ENCODE peak calls at places on chromosomes 5 and 9, in eight cellular contexts. Q, W, S, O, R, M, X and U are unnamed samples. For H3K4me1, the result is how much of the 10 kb centered on the place peaks cover.

GRCh38 chr5:153752890-153753289 is 262.4 kb downstream of the GRIA1 start:
- DNase-seq in X (no peak), W (no peak), S (no peak), M (peak), R (no peak), O (no peak), Q (no peak), U (no peak)

GRCh38 chr5:38453921-38454320 is 102.5 kb downstream of the LIFR start:
- DNase-seq in X (no peak), O (no peak), S (no peak), R (no peak), W (no peak), M (no peak), Q (no peak), U (no peak)

GRCh38 chr9:124835026-124835501 is 18.2 kb upstream of the WDR38 start:
- DNase-seq in X (no peak), R (peak), O (peak), S (no peak), W (no peak), Q (no peak), M (peak), U (no peak)

GRCh38 chr5:99059685-99060084 is 130.9 kb upstream of the CHD1 start:
- DNase-seq in O (no peak), R (no peak), X (peak), Q (no peak), W (no peak), M (no peak), S (no peak), U (no peak)

GRCh38 chr5:10091701-10092100 is 158.0 kb downstream of the ATPSCKMT start:
- DNase-seq in X (no peak), O (no peak), M (no peak), R (no peak), Q (no peak), S (no peak), W (no peak), U (no peak)

GRCh38 chr5:73095564-73096238 is 24.7 kb upstream of the TMEM171 start:
- DNase-seq in R (no peak), X (no peak), M (no peak), Q (no peak), O (no peak), S (no peak), W (peak), U (no peak)

GRCh38 chr9:82993856-82994605 is 68.9 kb downstream of the RASEF start:
- DNase-seq in S (no peak), W (no peak), O (no peak), X (no peak), M (no peak), R (no peak), Q (no peak), U (no peak)

GRCh38 chr9:94821098-94821930 is 94.8 kb downstream of the AOPEP start:
- DNase-seq in S (no peak), Q (no peak), M (no peak), R (no peak), W (no peak), O (no peak), X (peak), U (no peak)

GRCh38 chr9:96523429-96523828 is 73.5 kb downstream of the HABP4 start:
- DNase-seq in Q (peak), W (no peak), S (no peak), O (peak), M (peak), R (no peak), X (no peak), U (no peak)

GRCh38 chr5:154779105-154779504 is 23.9 kb downstream of the LARP1 start:
- DNase-seq in W (no peak), M (peak), R (peak), S (no peak), Q (no peak), X (no peak), O (no peak), U (no peak)

GRCh38 chr5:151706906-151707305 is 20.2 kb upstream of the SPARC start:
- DNase-seq in M (no peak), R (peak), W (no peak), X (no peak), O (no peak), S (no peak), Q (no peak), U (no peak)

GRCh38 chr5:143968071-143968878 is 156.3 kb downstream of the HMHB1 start:
- DNase-seq in M (peak), W (no peak), X (peak), Q (no peak), S (no peak), O (no peak), R (peak), U (no peak)

GRCh38 chr5:7494446-7495132 is 98.7 kb downstream of the ADCY2 start:
- DNase-seq in W (no peak), S (no peak), M (no peak), Q (no peak), O (no peak), X (no peak), R (no peak), U (no peak)

GRCh38 chr5:171420429-171421231 is 1.2 kb downstream of the FGF18 start:
- DNase-seq in R (peak), X (no peak), O (peak), S (peak), W (no peak), M (peak), Q (peak), U (no peak)

GRCh38 chr5:42423285-42424152 is at the start of gene GHR:
- DNase-seq in R (peak), M (peak), Q (peak), X (no peak), S (peak), O (peak), W (no peak), U (peak)

GRCh38 chr5:317086-317811 is 4.3 kb upstream of the AHRR start:
- DNase-seq in Q (no peak), R (peak), W (no peak), O (no peak), M (peak), X (peak), S (peak), U (peak)

GRCh38 chr9:75889577-75889976 is 896 bp upstream of the PCSK5 start:
- DNase-seq in W (peak), X (no peak), S (no peak), R (no peak), Q (no peak), M (no peak), O (no peak), U (no peak)

GRCh38 chr5:98556707-98557106 is 216.8 kb upstream of the RGMB start:
- DNase-seq in R (peak), S (no peak), W (no peak), X (no peak), M (no peak), Q (no peak), O (no peak), U (no peak)

GRCh38 chr9:114303571-114303970 is 19.3 kb upstream of the ORM1 start:
- DNase-seq in M (no peak), O (no peak), X (no peak), R (no peak), W (no peak), S (no peak), Q (peak), U (peak)

GRCh38 chr5:164934561-164934960 is 1429.1 kb downstream of the MAT2B start:
- DNase-seq in R (no peak), W (no peak), S (no peak), M (no peak), O (no peak), Q (no peak), X (no peak), U (no peak)

GRCh38 chr9:3497857-3498256 is 27.9 kb downstream of the RFX3 start:
- DNase-seq in R (no peak), Q (no peak), X (no peak), O (no peak), W (no peak), M (no peak), S (no peak), U (no peak)

GRCh38 chr5:149297340-149298023 is 25.8 kb downstream of the AFAP1L1 start:
- DNase-seq in S (no peak), O (peak), R (peak), W (no peak), Q (no peak), M (no peak), X (no peak), U (no peak)

GRCh38 chr9:86407022-86407421 is 52.8 kb upstream of the TUT7 start:
- DNase-seq in X (no peak), M (peak), Q (peak), W (no peak), S (peak), O (no peak), R (peak), U (no peak)

GRCh38 chr5:55467862-55468551 is 66.8 kb downstream of the PLPP1 start:
- DNase-seq in S (no peak), Q (no peak), O (no peak), R (no peak), X (no peak), M (no peak), W (no peak), U (no peak)

GRCh38 chr9:107258919-107259318 is 24.2 kb upstream of the RAD23B start:
- DNase-seq in S (no peak), O (no peak), M (no peak), Q (no peak), R (no peak), W (no peak), X (no peak), U (no peak)

GRCh38 chr9:125536184-125537152 is 170.5 kb downstream of the MAPKAP1 start:
- DNase-seq in O (no peak), M (peak), W (no peak), Q (no peak), S (no peak), X (no peak), R (no peak), U (no peak)

GRCh38 chr5:172336666-172337310 is 53.2 kb upstream of the UBTD2 start:
- DNase-seq in X (no peak), M (no peak), S (no peak), R (no peak), W (no peak), Q (no peak), O (no peak), U (no peak)

GRCh38 chr9:77163889-77164288 is 13.4 kb upstream of the VPS13A start:
- DNase-seq in M (peak), W (no peak), X (no peak), S (no peak), O (no peak), Q (no peak), R (peak), U (no peak)

GRCh38 chr5:151123897-151124751 is 33.5 kb downstream of the ANXA6 start:
- DNase-seq in S (no peak), R (peak), Q (peak), X (peak), M (peak), O (peak), W (peak), U (no peak)

GRCh38 chr9:132651259-132651658 is 18.5 kb downstream of the DDX31 start:
- DNase-seq in M (peak), Q (no peak), O (no peak), X (peak), W (no peak), R (peak), S (no peak), U (no peak)

GRCh38 chr5:162139190-162139589 is 71.6 kb downstream of the GABRG2 start:
- DNase-seq in S (no peak), Q (no peak), R (no peak), X (no peak), O (no peak), W (no peak), M (no peak), U (no peak)

GRCh38 chr5:135038202-135038828 is 4.3 kb upstream of the PITX1 start:
- DNase-seq in X (no peak), S (no peak), W (no peak), M (no peak), R (no peak), O (no peak), Q (no peak), U (no peak)

GRCh38 chr5:141958113-141958512 is at the start of gene PCDH12:
- DNase-seq in X (peak), W (no peak), Q (peak), S (no peak), M (peak), R (peak), O (peak), U (no peak)

GRCh38 chr5:15646351-15646750 is 146.4 kb downstream of the FBXL7 start:
- DNase-seq in W (no peak), X (no peak), O (no peak), Q (no peak), S (no peak), M (no peak), R (no peak), U (no peak)

GRCh38 chr5:1555011-1555807 is 31.4 kb upstream of the LPCAT1 start:
- DNase-seq in M (peak), O (no peak), X (no peak), Q (no peak), W (no peak), R (peak), S (no peak), U (no peak)

DNA sequence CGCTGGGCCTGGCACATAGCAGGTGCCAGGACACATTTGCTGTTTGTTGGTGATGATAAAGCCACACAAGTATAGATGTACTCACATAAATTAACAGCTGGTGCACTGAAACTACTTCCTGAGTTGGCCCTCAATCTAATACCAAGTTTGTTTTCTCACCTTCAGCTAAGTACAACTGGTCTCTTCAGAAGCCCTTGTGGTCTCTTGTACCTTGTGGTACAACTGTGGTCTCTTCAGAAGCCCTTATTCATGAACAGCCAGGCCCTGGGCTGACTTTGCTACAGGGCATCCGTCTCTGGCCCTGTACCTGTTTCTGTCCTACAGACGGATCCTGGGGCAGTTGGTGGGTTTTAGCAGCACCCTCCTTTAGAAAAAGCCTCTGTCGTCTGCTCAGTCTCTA is 81.5 kb downstream of the DAB2IP start:
- DNase-seq in M (no peak), X (no peak), O (no peak), R (no peak), W (peak), Q (no peak), S (no peak), U (no peak)
- H3K4me1 ChIP-seq in M (under half), X (half or more), O (half or more), R (under half), W (under half), Q (under half), S (under half), U (half or more)

GRCh38 chr5:84709075-84709474 is 324.4 kb upstream of the EDIL3 start:
- DNase-seq in O (no peak), R (no peak), M (no peak), X (no peak), S (no peak), W (no peak), Q (no peak), U (no peak)

DNA sequence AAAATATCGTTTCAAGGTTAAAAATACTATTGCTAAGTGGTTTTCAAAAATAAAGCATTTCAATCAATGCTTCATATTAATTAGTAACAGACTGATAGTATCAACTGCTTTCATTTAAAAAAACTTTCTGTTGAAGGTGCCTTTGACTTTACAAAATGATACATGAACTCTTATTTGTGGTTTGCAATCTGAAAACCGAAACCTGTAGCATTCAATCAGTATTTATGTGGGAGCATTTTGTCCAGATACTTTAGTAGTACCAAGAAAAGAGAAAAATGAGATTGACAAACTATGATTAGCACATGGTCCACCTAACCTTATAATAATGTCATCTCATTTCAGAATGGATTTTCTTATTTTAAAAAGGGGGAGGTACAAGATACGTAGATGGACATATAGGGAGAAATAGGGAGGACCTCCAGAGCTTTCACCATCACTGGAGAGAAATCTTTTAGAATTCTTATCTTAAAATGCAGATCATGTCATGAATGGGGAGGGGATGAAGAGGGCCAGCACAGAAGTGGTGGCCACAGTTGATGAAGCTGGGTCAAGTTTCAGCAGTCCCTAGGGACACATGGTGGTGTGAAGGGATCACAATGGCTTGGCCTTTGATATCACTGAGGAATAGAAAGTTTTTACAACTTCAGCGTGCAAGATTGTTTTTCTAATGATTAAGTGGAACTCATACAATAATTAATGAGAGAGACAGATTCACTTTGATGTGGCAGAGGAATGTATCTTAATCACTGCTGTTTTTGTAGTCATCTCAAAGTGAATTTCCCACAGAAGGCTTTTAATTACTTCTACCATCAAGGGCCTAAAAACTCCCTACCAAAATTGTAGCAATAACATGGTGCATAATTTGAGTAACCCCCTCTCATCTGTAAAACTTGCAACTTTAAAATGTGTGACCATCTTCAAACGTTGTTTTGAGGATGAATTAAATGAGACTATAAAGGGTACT is 322.3 kb upstream of the EDIL3 start:
- DNase-seq in W (no peak), R (no peak), Q (no peak), X (no peak), S (no peak), O (no peak), M (no peak), U (no peak)
- H3K4me1 ChIP-seq in W (under half), R (under half), Q (under half), X (under half), S (under half), O (under half), M (under half), U (under half)

GRCh38 chr9:121731919-121732318 is 80.5 kb downstream of the DAB2IP start:
- DNase-seq in Q (no peak), O (no peak), S (no peak), R (no peak), X (no peak), M (no peak), W (no peak), U (no peak)
- H3K4me1 ChIP-seq in Q (under half), O (half or more), S (under half), R (under half), X (half or more), M (under half), W (under half), U (half or more)

GRCh38 chr5:139185589-139185988 is 12.6 kb downstream of the SIL1 start:
- DNase-seq in X (no peak), R (no peak), O (no peak), S (no peak), W (no peak), Q (no peak), M (no peak), U (no peak)
- H3K4me1 ChIP-seq in X (under half), R (under half), O (under half), S (under half), W (under half), Q (under half), M (half or more), U (under half)

GRCh38 chr5:179267671-179268071 is 77.6 kb downstream of the ADAMTS2 start:
- DNase-seq in X (no peak), W (no peak), S (no peak), R (no peak), O (peak), M (no peak), Q (peak), U (peak)
- H3K4me1 ChIP-seq in X (under half), W (under half), S (under half), R (half or more), O (under half), M (under half), Q (under half), U (half or more)

GRCh38 chr9:131271506-131271931 is 4.8 kb downstream of the FAM78A start:
- DNase-seq in Q (no peak), M (no peak), W (no peak), X (peak), R (no peak), O (no peak), S (no peak), U (no peak)

GRCh38 chr9:131272212-131272611 is 4.1 kb downstream of the FAM78A start:
- DNase-seq in O (no peak), S (no peak), Q (no peak), M (no peak), R (no peak), X (peak), W (no peak), U (no peak)

GRCh38 chr9:131273791-131274673 is 2.3 kb downstream of the FAM78A start:
- DNase-seq in X (peak), Q (no peak), R (no peak), M (no peak), W (no peak), O (no peak), S (no peak), U (no peak)

GRCh38 chr9:131273146-131273545 is 3.2 kb downstream of the FAM78A start:
- DNase-seq in S (no peak), R (no peak), W (no peak), X (peak), O (peak), Q (no peak), M (no peak), U (no peak)

DNA sequence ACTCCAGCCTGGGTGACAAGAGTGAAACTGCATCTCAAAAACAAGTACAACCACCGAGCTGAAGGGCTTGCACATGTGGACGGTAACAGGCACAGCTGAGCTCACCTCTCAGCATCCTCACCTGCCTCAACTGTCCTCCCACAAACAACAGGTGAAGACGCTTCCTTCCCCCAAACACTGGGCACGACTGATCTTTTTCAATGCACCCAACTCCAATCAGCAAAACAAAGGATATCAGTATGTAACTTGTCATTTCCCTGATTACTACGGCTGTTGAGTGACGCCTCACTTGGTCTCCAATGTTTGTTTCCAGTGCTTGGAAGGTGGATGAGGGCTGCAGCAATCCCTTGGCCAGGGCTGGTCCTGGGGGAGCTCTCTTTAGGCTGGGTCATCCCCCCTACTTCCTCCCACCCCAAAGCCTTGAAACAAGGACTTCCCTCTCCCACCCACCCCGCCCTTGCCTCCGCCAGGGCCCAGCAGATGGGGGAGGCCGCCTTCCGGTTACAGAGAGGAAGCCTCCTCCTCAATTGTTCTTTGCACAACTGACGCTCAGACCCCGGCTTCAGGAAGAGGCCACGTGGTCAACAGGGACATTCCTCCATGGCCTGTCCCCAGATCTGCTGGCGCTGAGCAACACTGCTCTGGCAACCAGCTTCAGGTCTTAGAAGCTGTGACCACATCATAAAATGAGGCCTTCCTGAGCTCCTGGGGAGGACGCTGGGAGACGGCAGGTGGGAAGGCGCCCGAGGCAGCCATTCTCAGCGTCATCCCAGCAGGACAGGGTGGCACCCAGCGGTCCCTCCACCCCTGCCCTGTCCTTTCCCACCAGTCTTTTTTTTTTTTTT is 5.9 kb downstream of the FAM78A start:
- DNase-seq in O (peak), S (no peak), M (peak), W (peak), R (no peak), X (peak), Q (peak), U (no peak)
- H3K4me1 ChIP-seq in O (half or more), S (under half), M (half or more), W (half or more), R (under half), X (half or more), Q (under half), U (under half)